ENCODE peak calls at places on chromosomes 4 and X, in nine cellular contexts. Q, N, U, I, A, D, L, J and K are unnamed samples.

GRCh38 chr4:6179362-6179761 is 21.0 kb downstream of the JAKMIP1 start:
- DNase-seq in Q (no peak), N (no peak), U (no peak), I (no peak), A (no peak), D (no peak), L (no peak), J (no peak), K (no peak)

GRCh38 chr4:83093060-83093640 is 21.4 kb downstream of the PLAC8 start:
- DNase-seq in Q (no peak), N (no peak), U (no peak), I (no peak), A (no peak), D (no peak), L (no peak), J (no peak), K (no peak)

GRCh38 chr4:122117743-122118142 is 34.4 kb upstream of the BLTP1 start:
- DNase-seq in Q (no peak), N (no peak), U (no peak), I (no peak), A (no peak), D (no peak), L (peak), J (no peak), K (no peak)

GRCh38 chrX:153968255-153968654 is 3.4 kb downstream of the HCFC1 start:
- DNase-seq in Q (no peak), N (no peak), U (no peak), I (no peak), A (no peak), D (no peak), L (no peak), J (no peak), K (no peak)

GRCh38 chr4:102217345-102217744 is 127.9 kb downstream of the SLC39A8 start:
- DNase-seq in Q (peak), N (no peak), U (no peak), I (no peak), A (no peak), D (no peak), L (peak), J (no peak), K (no peak)

GRCh38 chrX:74924449-74925209 is 623 bp downstream of the NEXMIF start:
- DNase-seq in Q (peak), N (peak), U (no peak), I (no peak), A (peak), D (no peak), L (peak), J (peak), K (no peak)

GRCh38 chrX:17046478-17047097 is 100.1 kb downstream of the REPS2 start:
- DNase-seq in Q (no peak), N (peak), U (peak), I (no peak), A (peak), D (peak), L (peak), J (peak), K (peak)

GRCh38 chr4:3512279-3512678 is 19.9 kb downstream of the LRPAP1 start:
- DNase-seq in Q (no peak), N (no peak), U (no peak), I (no peak), A (no peak), D (no peak), L (no peak), J (no peak), K (no peak)

GRCh38 chrX:71870337-71871098 is 40.1 kb upstream of the NHSL2 start:
- DNase-seq in Q (peak), N (no peak), U (no peak), I (no peak), A (no peak), D (no peak), L (peak), J (no peak), K (no peak)

GRCh38 chr4:32847466-32847865 is 2127.3 kb downstream of the PCDH7 start:
- DNase-seq in Q (peak), N (no peak), U (no peak), I (no peak), A (no peak), D (no peak), L (peak), J (no peak), K (no peak)

GRCh38 chr4:28558871-28559270 is 1698.2 kb downstream of the STIM2 start:
- DNase-seq in Q (peak), N (no peak), U (no peak), I (no peak), A (no peak), D (no peak), L (no peak), J (no peak), K (peak)

GRCh38 chrX:28639502-28639901 is 52.3 kb downstream of the IL1RAPL1 start:
- DNase-seq in Q (no peak), N (no peak), U (no peak), I (no peak), A (no peak), D (no peak), L (no peak), J (no peak), K (no peak)

GRCh38 chrX:110402091-110402854 is 43.6 kb downstream of the RTL9 start:
- DNase-seq in Q (peak), N (no peak), U (no peak), I (no peak), A (no peak), D (no peak), L (peak), J (no peak), K (peak)

GRCh38 chr4:86338989-86339388 is 20.9 kb downstream of the MAPK10 start:
- DNase-seq in Q (peak), N (no peak), U (no peak), I (no peak), A (no peak), D (no peak), L (peak), J (no peak), K (peak)

GRCh38 chr4:137611998-137612700 is 79.9 kb upstream of the PCDH18 start:
- DNase-seq in Q (no peak), N (no peak), U (no peak), I (no peak), A (no peak), D (no peak), L (no peak), J (no peak), K (no peak)

GRCh38 chr4:100060765-100061416 is 110.8 kb upstream of the H2AZ1 start:
- DNase-seq in Q (no peak), N (no peak), U (no peak), I (no peak), A (no peak), D (no peak), L (no peak), J (no peak), K (no peak)

GRCh38 chr4:117529401-117529800 is 444.0 kb upstream of the TRAM1L1 start:
- DNase-seq in Q (no peak), N (no peak), U (no peak), I (no peak), A (no peak), D (no peak), L (no peak), J (no peak), K (no peak)

GRCh38 chr4:88737304-88738015 is 39.8 kb upstream of the NAP1L5 start:
- DNase-seq in Q (peak), N (peak), U (peak), I (no peak), A (no peak), D (no peak), L (no peak), J (no peak), K (no peak)

GRCh38 chr4:3829954-3830773 is 64.0 kb downstream of the ADRA2C start:
- DNase-seq in Q (no peak), N (no peak), U (no peak), I (peak), A (no peak), D (no peak), L (no peak), J (no peak), K (no peak)

GRCh38 chrX:73859622-73860021 is 296.6 kb downstream of the CHIC1 start:
- DNase-seq in Q (no peak), N (no peak), U (no peak), I (no peak), A (no peak), D (no peak), L (no peak), J (no peak), K (no peak)

GRCh38 chrX:41459714-41460113 is 12.6 kb downstream of the NYX start:
- DNase-seq in Q (no peak), N (no peak), U (no peak), I (no peak), A (no peak), D (no peak), L (no peak), J (no peak), K (no peak)

GRCh38 chr4:108036252-108036651 is 46.6 kb downstream of the HADH start:
- DNase-seq in Q (no peak), N (peak), U (peak), I (no peak), A (peak), D (no peak), L (no peak), J (no peak), K (no peak)

GRCh38 chr4:85600501-85600900 is 125.6 kb downstream of the ARHGAP24 start:
- DNase-seq in Q (no peak), N (no peak), U (no peak), I (no peak), A (no peak), D (no peak), L (no peak), J (no peak), K (peak)

GRCh38 chrX:106997611-106998010 is 2.4 kb downstream of the MORC4 start:
- DNase-seq in Q (no peak), N (no peak), U (no peak), I (no peak), A (no peak), D (no peak), L (no peak), J (no peak), K (no peak)

GRCh38 chr4:107654694-107655093 is 65.3 kb downstream of the PAPSS1 start:
- DNase-seq in Q (no peak), N (no peak), U (no peak), I (no peak), A (no peak), D (no peak), L (no peak), J (no peak), K (no peak)

GRCh38 chrX:150680974-150681373 is 12.2 kb upstream of the MTMR1 start:
- DNase-seq in Q (peak), N (no peak), U (no peak), I (no peak), A (no peak), D (no peak), L (peak), J (no peak), K (no peak)

GRCh38 chr4:122234686-122235085 is 82.6 kb downstream of the BLTP1 start:
- DNase-seq in Q (no peak), N (no peak), U (no peak), I (no peak), A (no peak), D (no peak), L (no peak), J (no peak), K (no peak)

GRCh38 chr4:67573193-67573592 is 14.7 kb downstream of the STAP1 start:
- DNase-seq in Q (peak), N (no peak), U (no peak), I (no peak), A (no peak), D (no peak), L (no peak), J (no peak), K (no peak)

GRCh38 chr4:165158762-165159161 is 46.1 kb upstream of the TMEM192 start:
- DNase-seq in Q (no peak), N (no peak), U (no peak), I (no peak), A (no peak), D (no peak), L (no peak), J (no peak), K (no peak)

GRCh38 chr4:87192155-87192919 is 28.1 kb downstream of the KLHL8 start:
- DNase-seq in Q (no peak), N (no peak), U (no peak), I (no peak), A (no peak), D (no peak), L (peak), J (no peak), K (no peak)

GRCh38 chrX:4253092-4253491 is 539.6 kb upstream of the PRKX start:
- DNase-seq in Q (no peak), N (no peak), U (no peak), I (no peak), A (no peak), D (no peak), L (no peak), J (no peak), K (no peak)

GRCh38 chr4:155954939-155955338 is 1.3 kb upstream of the CTSO start:
- DNase-seq in Q (no peak), N (no peak), U (no peak), I (no peak), A (no peak), D (no peak), L (no peak), J (no peak), K (no peak)